ENCODE peak calls at places on chromosomes 1 and 21, in four cellular contexts. One of them, this sample, is unnamed.

GRCh38 chr21:46152939-46153258 is 2.5 kb downstream of the FTCD start:
- DNase-seq in K562: no peak
- DNase-seq in HepG2: no peak
- DNase-seq in GM12878: no peak
- DNase-seq in this sample: no peak

GRCh38 chr1:42752284-42752683 is 12.2 kb upstream of the CLDN19 start:
- DNase-seq in HepG2: no peak
- DNase-seq in K562: no peak
- DNase-seq in GM12878: no peak
- DNase-seq in this sample: no peak

GRCh38 chr1:9453375-9454093 is 85.7 kb upstream of the SLC25A33 start:
- DNase-seq in HepG2: no peak
- DNase-seq in GM12878: no peak
- DNase-seq in K562: no peak
- DNase-seq in this sample: no peak

GRCh38 chr1:93751391-93752250 is 70.0 kb upstream of the BCAR3 start:
- DNase-seq in K562: no peak
- DNase-seq in HepG2: no peak
- DNase-seq in GM12878: no peak
- DNase-seq in this sample: no peak

GRCh38 chr21:30740462-30740861 is 6.6 kb downstream of the KRTAP21-2 start:
- DNase-seq in HepG2: no peak
- DNase-seq in K562: no peak
- DNase-seq in GM12878: no peak
- DNase-seq in this sample: no peak

GRCh38 chr1:215992620-215993019 is 425.5 kb downstream of the KCTD3 start:
- DNase-seq in GM12878: no peak
- DNase-seq in K562: no peak
- DNase-seq in HepG2: peak
- DNase-seq in this sample: peak

GRCh38 chr21:43864313-43864805 is 664 bp upstream of the AGPAT3 start:
- DNase-seq in GM12878: no peak
- DNase-seq in K562: peak
- DNase-seq in HepG2: no peak
- DNase-seq in this sample: peak

GRCh38 chr21:16117851-16118592 is 388.2 kb downstream of the USP25 start:
- DNase-seq in K562: no peak
- DNase-seq in HepG2: no peak
- DNase-seq in GM12878: no peak
- DNase-seq in this sample: no peak

GRCh38 chr1:234823191-234824176 is 213.5 kb upstream of the IRF2BP2 start:
- DNase-seq in HepG2: no peak
- DNase-seq in K562: no peak
- DNase-seq in GM12878: no peak
- DNase-seq in this sample: no peak

GRCh38 chr21:26117324-26117971 is 53.1 kb downstream of the APP start:
- DNase-seq in HepG2: no peak
- DNase-seq in K562: no peak
- DNase-seq in GM12878: no peak
- DNase-seq in this sample: no peak

GRCh38 chr1:96684737-96685136 is 36.8 kb upstream of the PTBP2 start:
- DNase-seq in GM12878: no peak
- DNase-seq in K562: no peak
- DNase-seq in HepG2: no peak
- DNase-seq in this sample: no peak

GRCh38 chr1:7616076-7616833 is 154.8 kb upstream of the VAMP3 start:
- DNase-seq in HepG2: peak
- DNase-seq in K562: peak
- DNase-seq in GM12878: no peak
- DNase-seq in this sample: peak

GRCh38 chr1:230979952-230980351 is 1.1 kb downstream of the ARV1 start:
- DNase-seq in GM12878: no peak
- DNase-seq in K562: no peak
- DNase-seq in HepG2: no peak
- DNase-seq in this sample: no peak

GRCh38 chr1:168468042-168468809 is 75.6 kb downstream of the XCL2 start:
- DNase-seq in HepG2: no peak
- DNase-seq in K562: no peak
- DNase-seq in GM12878: no peak
- DNase-seq in this sample: no peak

GRCh38 chr1:234617135-234617985 is 7.4 kb upstream of the IRF2BP2 start:
- DNase-seq in K562: no peak
- DNase-seq in GM12878: no peak
- DNase-seq in HepG2: no peak
- DNase-seq in this sample: no peak

GRCh38 chr1:104906141-104906540 is 1156.4 kb downstream of the AMY1C start:
- DNase-seq in GM12878: no peak
- DNase-seq in K562: no peak
- DNase-seq in HepG2: no peak
- DNase-seq in this sample: no peak

GRCh38 chr1:89436856-89437255 is 73.0 kb downstream of the GBP6 start:
- DNase-seq in K562: no peak
- DNase-seq in HepG2: no peak
- DNase-seq in GM12878: no peak
- DNase-seq in this sample: no peak

GRCh38 chr1:233613252-233614172 is at the start of gene KCNK1:
- DNase-seq in HepG2: no peak
- DNase-seq in GM12878: no peak
- DNase-seq in K562: peak
- DNase-seq in this sample: peak

GRCh38 chr1:194378517-194378916 is 1192.1 kb upstream of the B3GALT2 start:
- DNase-seq in GM12878: no peak
- DNase-seq in HepG2: no peak
- DNase-seq in K562: no peak
- DNase-seq in this sample: peak

GRCh38 chr1:6207075-6207885 is 1.4 kb downstream of the RNF207 start:
- DNase-seq in K562: no peak
- DNase-seq in GM12878: no peak
- DNase-seq in HepG2: no peak
- DNase-seq in this sample: no peak

GRCh38 chr1:9246841-9247785 is 12.5 kb downstream of the H6PD start:
- DNase-seq in HepG2: no peak
- DNase-seq in K562: no peak
- DNase-seq in GM12878: no peak
- DNase-seq in this sample: no peak

GRCh38 chr1:45004281-45004920 is 6.7 kb downstream of the HECTD3 start:
- DNase-seq in K562: peak
- DNase-seq in HepG2: no peak
- DNase-seq in GM12878: no peak
- DNase-seq in this sample: no peak

GRCh38 chr1:32521165-32521564 is 18.1 kb upstream of the ZBTB8A start:
- DNase-seq in HepG2: no peak
- DNase-seq in K562: no peak
- DNase-seq in GM12878: no peak
- DNase-seq in this sample: peak

GRCh38 chr1:1238702-1239178 is 6.7 kb downstream of the B3GALT6 start:
- DNase-seq in K562: no peak
- DNase-seq in HepG2: no peak
- DNase-seq in GM12878: no peak
- DNase-seq in this sample: no peak

GRCh38 chr1:165383067-165383466 is 26.6 kb upstream of the LMX1A start:
- DNase-seq in HepG2: no peak
- DNase-seq in K562: no peak
- DNase-seq in GM12878: no peak
- DNase-seq in this sample: no peak

GRCh38 chr1:119787776-119788175 is 19.1 kb upstream of the HMGCS2 start:
- DNase-seq in HepG2: no peak
- DNase-seq in GM12878: no peak
- DNase-seq in K562: no peak
- DNase-seq in this sample: no peak

GRCh38 chr1:83887483-83887882 is 111.4 kb downstream of the TTLL7 start:
- DNase-seq in HepG2: no peak
- DNase-seq in GM12878: no peak
- DNase-seq in K562: no peak
- DNase-seq in this sample: no peak

GRCh38 chr1:101653482-101653946 is 343.2 kb downstream of the OLFM3 start:
- DNase-seq in GM12878: no peak
- DNase-seq in HepG2: no peak
- DNase-seq in K562: no peak
- DNase-seq in this sample: no peak
- TF ChIP-seq ESRRA in GM12878: no peak
- TF ChIP-seq ESRRA in HepG2: no peak
- TF ChIP-seq ESRRA in K562: no peak
- TF ChIP-seq ESRRA in this sample: no peak

GRCh38 chr1:178362784-178363183 is 134.0 kb downstream of the CLEC20A start:
- DNase-seq in K562: no peak
- DNase-seq in HepG2: no peak
- DNase-seq in GM12878: no peak
- DNase-seq in this sample: no peak

GRCh38 chr1:178364782-178365181 is 132.0 kb downstream of the CLEC20A start:
- DNase-seq in K562: no peak
- DNase-seq in HepG2: no peak
- DNase-seq in GM12878: no peak
- DNase-seq in this sample: no peak

GRCh38 chr1:178360421-178360820 is 136.3 kb downstream of the CLEC20A start:
- DNase-seq in GM12878: no peak
- DNase-seq in HepG2: no peak
- DNase-seq in K562: no peak
- DNase-seq in this sample: no peak

GRCh38 chr1:178367151-178367550 is 129.6 kb downstream of the CLEC20A start:
- DNase-seq in GM12878: no peak
- DNase-seq in K562: no peak
- DNase-seq in HepG2: no peak
- DNase-seq in this sample: no peak

GRCh38 chr1:178361847-178362246 is 134.9 kb downstream of the CLEC20A start:
- DNase-seq in GM12878: no peak
- DNase-seq in K562: no peak
- DNase-seq in HepG2: peak
- DNase-seq in this sample: no peak
- TF ChIP-seq CHD4 in GM12878: no peak
- TF ChIP-seq CHD4 in K562: no peak
- TF ChIP-seq CHD4 in HepG2: no peak
- TF ChIP-seq CHD4 in this sample: no peak

GRCh38 chr1:205449750-205450443 is 5.9 kb downstream of the BLACAT1 start:
- DNase-seq in GM12878: no peak
- DNase-seq in HepG2: peak
- DNase-seq in K562: peak
- DNase-seq in this sample: peak

GRCh38 chr1:205450448-205450847 is 5.4 kb downstream of the BLACAT1 start:
- DNase-seq in GM12878: no peak
- DNase-seq in HepG2: peak
- DNase-seq in K562: no peak
- DNase-seq in this sample: no peak

GRCh38 chr1:205451759-205452164 is 4.1 kb downstream of the BLACAT1 start:
- DNase-seq in K562: peak
- DNase-seq in HepG2: no peak
- DNase-seq in GM12878: no peak
- DNase-seq in this sample: no peak

GRCh38 chr1:205452364-205452763 is 3.5 kb downstream of the BLACAT1 start:
- DNase-seq in HepG2: no peak
- DNase-seq in GM12878: no peak
- DNase-seq in K562: no peak
- DNase-seq in this sample: no peak

DNA sequence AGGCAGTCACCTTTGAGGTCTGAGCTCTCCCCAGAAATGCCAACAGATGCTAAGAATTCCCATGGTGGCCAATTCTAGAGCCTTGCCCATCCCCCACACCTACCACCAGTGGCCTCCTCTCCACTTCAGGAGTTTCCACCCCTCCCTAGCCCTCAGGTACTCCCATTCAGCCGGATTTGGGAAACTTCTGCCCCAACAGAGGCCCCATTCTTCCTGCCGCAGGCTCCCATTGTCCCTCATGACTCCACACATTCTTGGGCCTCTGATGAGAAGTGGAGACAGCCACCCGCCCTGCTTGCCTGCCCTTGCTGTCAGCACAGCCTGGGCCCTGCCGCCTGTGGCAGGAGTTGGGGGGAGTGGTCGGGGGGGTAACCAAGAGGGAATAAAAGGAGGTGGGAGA is 4.6 kb downstream of the BLACAT1 start:
- DNase-seq in K562: no peak
- DNase-seq in GM12878: no peak
- DNase-seq in HepG2: peak
- DNase-seq in this sample: no peak
- TF ChIP-seq ESRRA in K562: no peak
- TF ChIP-seq ESRRA in GM12878: no peak
- TF ChIP-seq ESRRA in HepG2: no peak
- TF ChIP-seq ESRRA in this sample: no peak

GRCh38 chr1:20080441-20081330 is 10.7 kb downstream of the PLA2G5 start:
- DNase-seq in HepG2: no peak
- DNase-seq in GM12878: peak
- DNase-seq in K562: no peak
- DNase-seq in this sample: no peak
- TF ChIP-seq CHD4 in HepG2: no peak
- TF ChIP-seq CHD4 in GM12878: no peak
- TF ChIP-seq CHD4 in K562: no peak
- TF ChIP-seq CHD4 in this sample: no peak

DNA sequence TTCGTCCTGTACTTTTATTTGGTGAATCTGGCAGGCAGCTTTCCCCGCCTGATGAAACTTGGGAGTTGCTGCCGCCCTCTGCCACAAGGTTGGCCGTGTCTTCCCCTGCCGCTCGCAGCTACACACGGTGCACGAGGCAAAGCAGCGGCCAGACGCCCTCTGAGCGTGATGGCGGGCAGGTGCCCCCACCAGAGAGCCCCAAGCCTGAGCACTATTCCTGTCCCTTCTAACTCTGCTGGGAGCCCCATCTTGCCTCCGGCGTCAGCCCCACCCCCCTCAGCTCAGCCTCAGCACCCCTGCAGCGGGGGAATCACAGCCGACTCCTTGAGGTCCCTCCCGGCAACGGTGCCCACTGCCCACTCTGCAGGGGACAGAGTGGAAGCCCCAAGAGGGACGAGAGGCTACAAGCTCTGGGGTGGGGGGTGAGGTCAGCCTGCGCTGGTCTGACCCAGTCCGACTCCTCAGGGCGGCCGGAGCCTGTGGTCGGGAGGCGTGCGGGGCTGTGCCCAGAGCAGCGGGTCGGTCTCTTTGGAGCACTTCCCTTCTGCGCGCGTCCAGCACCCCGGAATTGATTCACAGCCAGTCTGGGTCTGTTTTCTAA is 41.3 kb downstream of the RIPK4 start:
- DNase-seq in GM12878: no peak
- DNase-seq in K562: no peak
- DNase-seq in HepG2: no peak
- DNase-seq in this sample: no peak
- TF ChIP-seq ESRRA in GM12878: no peak
- TF ChIP-seq ESRRA in K562: no peak
- TF ChIP-seq ESRRA in HepG2: no peak
- TF ChIP-seq ESRRA in this sample: no peak

GRCh38 chr1:227894306-227894721 is 53.4 kb downstream of the WNT9A start:
- DNase-seq in HepG2: no peak
- DNase-seq in GM12878: no peak
- DNase-seq in K562: no peak
- DNase-seq in this sample: no peak
- TF ChIP-seq CHD4 in HepG2: no peak
- TF ChIP-seq CHD4 in GM12878: no peak
- TF ChIP-seq CHD4 in K562: no peak
- TF ChIP-seq CHD4 in this sample: no peak